ENCODE peak calls at places on chromosome X, in four cellular contexts. One of them, this sample, is unnamed.

GRCh38 chrX:23742174-23742692 is 843 bp downstream of the ACOT9 start:
- DNase-seq in stimulated activated CD4-positive, alpha-beta T cell treated with anti-CD3 and anti-CD28 coated beads, Interleukin-12 subunit alpha, Interleukin-12 subunit beta, amount 100 ng/mL, for 4 hours: no peak
- DNase-seq in left lung: no peak
- DNase-seq in smooth muscle cell of the brain vasculature: peak
- DNase-seq in this sample: no peak

GRCh38 chrX:77564824-77565223 is 117.6 kb downstream of the FGF16 start:
- DNase-seq in left lung: no peak
- DNase-seq in smooth muscle cell of the brain vasculature: no peak
- DNase-seq in stimulated activated CD4-positive, alpha-beta T cell treated with anti-CD3 and anti-CD28 coated beads, Interleukin-12 subunit alpha, Interleukin-12 subunit beta, amount 100 ng/mL, for 4 hours: no peak
- DNase-seq in this sample: no peak

GRCh38 chrX:106300239-106300638 is 132.1 kb downstream of the PWWP3B start:
- DNase-seq in stimulated activated CD4-positive, alpha-beta T cell treated with anti-CD3 and anti-CD28 coated beads, Interleukin-12 subunit alpha, Interleukin-12 subunit beta, amount 100 ng/mL, for 4 hours: no peak
- DNase-seq in smooth muscle cell of the brain vasculature: no peak
- DNase-seq in left lung: no peak
- DNase-seq in this sample: no peak

GRCh38 chrX:18549643-18550042 is 122.3 kb downstream of the RS1 start:
- DNase-seq in left lung: no peak
- DNase-seq in smooth muscle cell of the brain vasculature: no peak
- DNase-seq in stimulated activated CD4-positive, alpha-beta T cell treated with anti-CD3 and anti-CD28 coated beads, Interleukin-12 subunit alpha, Interleukin-12 subunit beta, amount 100 ng/mL, for 4 hours: no peak
- DNase-seq in this sample: no peak

GRCh38 chrX:29662759-29663503 is 552.4 kb upstream of the MAGEB2 start:
- DNase-seq in smooth muscle cell of the brain vasculature: peak
- DNase-seq in left lung: no peak
- DNase-seq in stimulated activated CD4-positive, alpha-beta T cell treated with anti-CD3 and anti-CD28 coated beads, Interleukin-12 subunit alpha, Interleukin-12 subunit beta, amount 100 ng/mL, for 4 hours: no peak
- DNase-seq in this sample: no peak

GRCh38 chrX:20066968-20067708 is 49.6 kb downstream of the MAP7D2 start:
- DNase-seq in left lung: no peak
- DNase-seq in smooth muscle cell of the brain vasculature: no peak
- DNase-seq in stimulated activated CD4-positive, alpha-beta T cell treated with anti-CD3 and anti-CD28 coated beads, Interleukin-12 subunit alpha, Interleukin-12 subunit beta, amount 100 ng/mL, for 4 hours: no peak
- DNase-seq in this sample: no peak

GRCh38 chrX:15680401-15680800 is 15.8 kb upstream of the CLTRN start:
- DNase-seq in stimulated activated CD4-positive, alpha-beta T cell treated with anti-CD3 and anti-CD28 coated beads, Interleukin-12 subunit alpha, Interleukin-12 subunit beta, amount 100 ng/mL, for 4 hours: no peak
- DNase-seq in left lung: no peak
- DNase-seq in smooth muscle cell of the brain vasculature: no peak
- DNase-seq in this sample: no peak

GRCh38 chrX:12956704-12957541 is 18.0 kb upstream of the TMSB4X start:
- DNase-seq in stimulated activated CD4-positive, alpha-beta T cell treated with anti-CD3 and anti-CD28 coated beads, Interleukin-12 subunit alpha, Interleukin-12 subunit beta, amount 100 ng/mL, for 4 hours: no peak
- DNase-seq in left lung: no peak
- DNase-seq in smooth muscle cell of the brain vasculature: no peak
- DNase-seq in this sample: no peak

GRCh38 chrX:10015711-10016515 is 48.8 kb downstream of the CLDN34 start:
- DNase-seq in left lung: no peak
- DNase-seq in smooth muscle cell of the brain vasculature: no peak
- DNase-seq in stimulated activated CD4-positive, alpha-beta T cell treated with anti-CD3 and anti-CD28 coated beads, Interleukin-12 subunit alpha, Interleukin-12 subunit beta, amount 100 ng/mL, for 4 hours: no peak
- DNase-seq in this sample: no peak

GRCh38 chrX:41265615-41266014 is 68.3 kb upstream of the DDX3X start:
- DNase-seq in smooth muscle cell of the brain vasculature: no peak
- DNase-seq in stimulated activated CD4-positive, alpha-beta T cell treated with anti-CD3 and anti-CD28 coated beads, Interleukin-12 subunit alpha, Interleukin-12 subunit beta, amount 100 ng/mL, for 4 hours: peak
- DNase-seq in left lung: no peak
- DNase-seq in this sample: peak

GRCh38 chrX:104205548-104205947 is 39.3 kb downstream of the FAM199X start:
- DNase-seq in smooth muscle cell of the brain vasculature: no peak
- DNase-seq in left lung: no peak
- DNase-seq in stimulated activated CD4-positive, alpha-beta T cell treated with anti-CD3 and anti-CD28 coated beads, Interleukin-12 subunit alpha, Interleukin-12 subunit beta, amount 100 ng/mL, for 4 hours: no peak
- DNase-seq in this sample: no peak

GRCh38 chrX:56802428-56802827 is 73.4 kb downstream of the NBDY start:
- DNase-seq in smooth muscle cell of the brain vasculature: no peak
- DNase-seq in stimulated activated CD4-positive, alpha-beta T cell treated with anti-CD3 and anti-CD28 coated beads, Interleukin-12 subunit alpha, Interleukin-12 subunit beta, amount 100 ng/mL, for 4 hours: no peak
- DNase-seq in left lung: peak
- DNase-seq in this sample: no peak